ENCODE peak calls at places on chromosomes 5 and 9, in nine cellular contexts. One of them, this sample, is unnamed.

GRCh38 chr5:176543428-176544182 is 5.5 kb upstream of the CDHR2 start:
- DNase-seq in heart left ventricle: peak; percentile 87
- DNase-seq in mesothelial cell of epicardium: peak; percentile 71
- DNase-seq in astrocyte: no peak
- DNase-seq in psoas muscle: peak; percentile 87
- DNase-seq in sciatic nerve: peak; percentile 75
- DNase-seq in pons: no peak
- DNase-seq in globus pallidus: peak; percentile 59
- DNase-seq in H9: peak; percentile 73
- DNase-seq in this sample: no peak

GRCh38 chr5:123545506-123545905 is 33.5 kb downstream of the CSNK1G3 start:
- DNase-seq in heart left ventricle: no peak
- DNase-seq in mesothelial cell of epicardium: no peak
- DNase-seq in astrocyte: no peak
- DNase-seq in psoas muscle: no peak
- DNase-seq in sciatic nerve: no peak
- DNase-seq in pons: no peak
- DNase-seq in globus pallidus: no peak
- DNase-seq in H9: no peak
- DNase-seq in this sample: no peak

GRCh38 chr9:83281306-83282255 is 218.6 kb upstream of the RASEF start:
- DNase-seq in heart left ventricle: peak; percentile 57
- DNase-seq in mesothelial cell of epicardium: no peak
- DNase-seq in astrocyte: peak; percentile 76
- DNase-seq in psoas muscle: no peak
- DNase-seq in sciatic nerve: no peak
- DNase-seq in pons: peak; percentile 48
- DNase-seq in globus pallidus: peak; percentile 26
- DNase-seq in H9: no peak
- DNase-seq in this sample: no peak

GRCh38 chr9:100066539-100066938 is 32.3 kb downstream of the ERP44 start:
- DNase-seq in heart left ventricle: peak; percentile 32
- DNase-seq in mesothelial cell of epicardium: no peak
- DNase-seq in astrocyte: no peak
- DNase-seq in psoas muscle: no peak
- DNase-seq in sciatic nerve: no peak
- DNase-seq in pons: no peak
- DNase-seq in globus pallidus: peak; percentile 7
- DNase-seq in H9: no peak
- DNase-seq in this sample: no peak

GRCh38 chr9:94639045-94639995 is at the start of gene FBP1:
- DNase-seq in heart left ventricle: peak; percentile 56
- DNase-seq in mesothelial cell of epicardium: peak; percentile 44
- DNase-seq in astrocyte: no peak
- DNase-seq in psoas muscle: peak; percentile 72
- DNase-seq in sciatic nerve: peak; percentile 73
- DNase-seq in pons: peak; percentile 9
- DNase-seq in globus pallidus: no peak
- DNase-seq in H9: peak; percentile 61
- DNase-seq in this sample: no peak

GRCh38 chr5:140262839-140263238 is 40.1 kb downstream of the PFDN1 start:
- DNase-seq in heart left ventricle: no peak
- DNase-seq in mesothelial cell of epicardium: no peak
- DNase-seq in astrocyte: no peak
- DNase-seq in psoas muscle: no peak
- DNase-seq in sciatic nerve: no peak
- DNase-seq in pons: no peak
- DNase-seq in globus pallidus: no peak
- DNase-seq in H9: no peak
- DNase-seq in this sample: no peak

GRCh38 chr5:10689391-10690081 is 71.5 kb downstream of the DAP start:
- DNase-seq in heart left ventricle: no peak
- DNase-seq in mesothelial cell of epicardium: no peak
- DNase-seq in astrocyte: peak; percentile 53
- DNase-seq in psoas muscle: no peak
- DNase-seq in sciatic nerve: no peak
- DNase-seq in pons: no peak
- DNase-seq in globus pallidus: no peak
- DNase-seq in H9: peak; percentile 77
- DNase-seq in this sample: no peak

GRCh38 chr5:33736510-33736909 is 155.3 kb downstream of the ADAMTS12 start:
- DNase-seq in heart left ventricle: no peak
- DNase-seq in mesothelial cell of epicardium: no peak
- DNase-seq in astrocyte: peak; percentile 94
- DNase-seq in psoas muscle: no peak
- DNase-seq in sciatic nerve: no peak
- DNase-seq in pons: no peak
- DNase-seq in globus pallidus: no peak
- DNase-seq in H9: no peak
- DNase-seq in this sample: no peak

GRCh38 chr5:93320920-93321319 is 260.1 kb downstream of the NR2F1-AS1 start:
- DNase-seq in heart left ventricle: peak; percentile 32
- DNase-seq in mesothelial cell of epicardium: no peak
- DNase-seq in astrocyte: no peak
- DNase-seq in psoas muscle: no peak
- DNase-seq in sciatic nerve: no peak
- DNase-seq in pons: no peak
- DNase-seq in globus pallidus: no peak
- DNase-seq in H9: no peak
- DNase-seq in this sample: no peak

GRCh38 chr5:125277494-125278154 is 531.2 kb upstream of the ZNF608 start:
- DNase-seq in heart left ventricle: no peak
- DNase-seq in mesothelial cell of epicardium: no peak
- DNase-seq in astrocyte: peak; percentile 95
- DNase-seq in psoas muscle: no peak
- DNase-seq in sciatic nerve: no peak
- DNase-seq in pons: no peak
- DNase-seq in globus pallidus: no peak
- DNase-seq in H9: no peak
- DNase-seq in this sample: peak; percentile 72

GRCh38 chr5:131635755-131636479 is 888 bp upstream of the RAPGEF6 start:
- DNase-seq in heart left ventricle: no peak
- DNase-seq in mesothelial cell of epicardium: peak; percentile 67
- DNase-seq in astrocyte: no peak
- DNase-seq in psoas muscle: no peak
- DNase-seq in sciatic nerve: no peak
- DNase-seq in pons: no peak
- DNase-seq in globus pallidus: no peak
- DNase-seq in H9: no peak
- DNase-seq in this sample: no peak

GRCh38 chr9:87722393-87722792 is 3.5 kb upstream of the CTSL start:
- DNase-seq in heart left ventricle: peak; percentile 45
- DNase-seq in mesothelial cell of epicardium: no peak
- DNase-seq in astrocyte: no peak
- DNase-seq in psoas muscle: no peak
- DNase-seq in sciatic nerve: no peak
- DNase-seq in pons: peak; percentile 80
- DNase-seq in globus pallidus: peak; percentile 62
- DNase-seq in H9: no peak
- DNase-seq in this sample: no peak

GRCh38 chr5:108124591-108124990 is 257.3 kb downstream of the FBXL17 start:
- DNase-seq in heart left ventricle: no peak
- DNase-seq in mesothelial cell of epicardium: no peak
- DNase-seq in astrocyte: no peak
- DNase-seq in psoas muscle: no peak
- DNase-seq in sciatic nerve: no peak
- DNase-seq in pons: no peak
- DNase-seq in globus pallidus: no peak
- DNase-seq in H9: no peak
- DNase-seq in this sample: no peak

GRCh38 chr5:80837679-80838078 is 122.5 kb upstream of the RASGRF2 start:
- DNase-seq in heart left ventricle: no peak
- DNase-seq in mesothelial cell of epicardium: no peak
- DNase-seq in astrocyte: no peak
- DNase-seq in psoas muscle: no peak
- DNase-seq in sciatic nerve: no peak
- DNase-seq in pons: no peak
- DNase-seq in globus pallidus: no peak
- DNase-seq in H9: no peak
- DNase-seq in this sample: no peak

GRCh38 chr5:132076983-132077382 is 3.4 kb downstream of the CSF2 start:
- DNase-seq in heart left ventricle: no peak
- DNase-seq in mesothelial cell of epicardium: no peak
- DNase-seq in astrocyte: no peak
- DNase-seq in psoas muscle: peak; percentile 24
- DNase-seq in sciatic nerve: no peak
- DNase-seq in pons: no peak
- DNase-seq in globus pallidus: no peak
- DNase-seq in H9: no peak
- DNase-seq in this sample: no peak

GRCh38 chr9:127694890-127695735 is 11.7 kb upstream of the CFAP157 start:
- DNase-seq in heart left ventricle: no peak
- DNase-seq in mesothelial cell of epicardium: no peak
- DNase-seq in astrocyte: no peak
- DNase-seq in psoas muscle: no peak
- DNase-seq in sciatic nerve: no peak
- DNase-seq in pons: no peak
- DNase-seq in globus pallidus: no peak
- DNase-seq in H9: no peak
- DNase-seq in this sample: no peak

GRCh38 chr9:91098203-91098602 is 263.5 kb downstream of the AUH start:
- DNase-seq in heart left ventricle: no peak
- DNase-seq in mesothelial cell of epicardium: no peak
- DNase-seq in astrocyte: no peak
- DNase-seq in psoas muscle: no peak
- DNase-seq in sciatic nerve: no peak
- DNase-seq in pons: no peak
- DNase-seq in globus pallidus: no peak
- DNase-seq in H9: no peak
- DNase-seq in this sample: no peak

GRCh38 chr5:151155149-151155776 is 2.3 kb downstream of the ANXA6 start:
- DNase-seq in heart left ventricle: no peak
- DNase-seq in mesothelial cell of epicardium: no peak
- DNase-seq in astrocyte: no peak
- DNase-seq in psoas muscle: no peak
- DNase-seq in sciatic nerve: no peak
- DNase-seq in pons: no peak
- DNase-seq in globus pallidus: no peak
- DNase-seq in H9: no peak
- DNase-seq in this sample: no peak

GRCh38 chr5:137220523-137220927 is 278.6 kb downstream of the SPOCK1 start:
- DNase-seq in heart left ventricle: no peak
- DNase-seq in mesothelial cell of epicardium: no peak
- DNase-seq in astrocyte: peak; percentile 85
- DNase-seq in psoas muscle: no peak
- DNase-seq in sciatic nerve: no peak
- DNase-seq in pons: peak; percentile 75
- DNase-seq in globus pallidus: no peak
- DNase-seq in H9: peak; percentile 43
- DNase-seq in this sample: peak; percentile 76

GRCh38 chr5:180590543-180591248 is 603 bp downstream of the SCGB3A1 start:
- DNase-seq in heart left ventricle: no peak
- DNase-seq in mesothelial cell of epicardium: no peak
- DNase-seq in astrocyte: no peak
- DNase-seq in psoas muscle: no peak
- DNase-seq in sciatic nerve: peak; percentile 41
- DNase-seq in pons: no peak
- DNase-seq in globus pallidus: no peak
- DNase-seq in H9: no peak
- DNase-seq in this sample: no peak

GRCh38 chr5:172766287-172767104 is 4.5 kb downstream of the DUSP1 start:
- DNase-seq in heart left ventricle: peak; percentile 84
- DNase-seq in mesothelial cell of epicardium: no peak
- DNase-seq in astrocyte: peak; percentile 83
- DNase-seq in psoas muscle: peak; percentile 85
- DNase-seq in sciatic nerve: peak; percentile 83
- DNase-seq in pons: peak; percentile 91
- DNase-seq in globus pallidus: peak; percentile 84
- DNase-seq in H9: no peak
- DNase-seq in this sample: no peak

GRCh38 chr9:37575921-37576721 is at the start of gene FBXO10:
- DNase-seq in heart left ventricle: peak; percentile 86
- DNase-seq in mesothelial cell of epicardium: peak; percentile 82
- DNase-seq in astrocyte: peak; percentile 65
- DNase-seq in psoas muscle: peak; percentile 87
- DNase-seq in sciatic nerve: peak; percentile 79
- DNase-seq in pons: peak; percentile 42
- DNase-seq in globus pallidus: peak; percentile 71
- DNase-seq in H9: peak; percentile 88
- DNase-seq in this sample: no peak

GRCh38 chr5:43078956-43079355 is 38.8 kb upstream of the ANXA2R start:
- DNase-seq in heart left ventricle: no peak
- DNase-seq in mesothelial cell of epicardium: no peak
- DNase-seq in astrocyte: peak; percentile 82
- DNase-seq in psoas muscle: no peak
- DNase-seq in sciatic nerve: no peak
- DNase-seq in pons: no peak
- DNase-seq in globus pallidus: no peak
- DNase-seq in H9: no peak
- DNase-seq in this sample: no peak

GRCh38 chr5:72241346-72242003 is 78.6 kb downstream of the MRPS27 start:
- DNase-seq in heart left ventricle: no peak
- DNase-seq in mesothelial cell of epicardium: no peak
- DNase-seq in astrocyte: no peak
- DNase-seq in psoas muscle: no peak
- DNase-seq in sciatic nerve: no peak
- DNase-seq in pons: peak; percentile 98
- DNase-seq in globus pallidus: peak; percentile 94
- DNase-seq in H9: no peak
- DNase-seq in this sample: no peak

GRCh38 chr5:139251695-139252288 is 41.7 kb upstream of the MATR3 start:
- DNase-seq in heart left ventricle: no peak
- DNase-seq in mesothelial cell of epicardium: no peak
- DNase-seq in astrocyte: peak; percentile 45
- DNase-seq in psoas muscle: no peak
- DNase-seq in sciatic nerve: no peak
- DNase-seq in pons: no peak
- DNase-seq in globus pallidus: no peak
- DNase-seq in H9: no peak
- DNase-seq in this sample: no peak

GRCh38 chr5:180135128-180135955 is 63.8 kb upstream of the RNF130 start:
- DNase-seq in heart left ventricle: no peak
- DNase-seq in mesothelial cell of epicardium: peak; percentile 36
- DNase-seq in astrocyte: peak; percentile 81
- DNase-seq in psoas muscle: no peak
- DNase-seq in sciatic nerve: peak; percentile 61
- DNase-seq in pons: peak; percentile 58
- DNase-seq in globus pallidus: no peak
- DNase-seq in H9: no peak
- DNase-seq in this sample: peak; percentile 48

GRCh38 chr5:115179959-115180709 is 10.4 kb upstream of the TRIM36 start:
- DNase-seq in heart left ventricle: peak; percentile 32
- DNase-seq in mesothelial cell of epicardium: peak; percentile 53
- DNase-seq in astrocyte: peak; percentile 12
- DNase-seq in psoas muscle: peak; percentile 55
- DNase-seq in sciatic nerve: peak; percentile 63
- DNase-seq in pons: no peak
- DNase-seq in globus pallidus: no peak
- DNase-seq in H9: peak; percentile 77
- DNase-seq in this sample: no peak

GRCh38 chr9:106111039-106111740 is 416.8 kb downstream of the TMEM38B start:
- DNase-seq in heart left ventricle: no peak
- DNase-seq in mesothelial cell of epicardium: no peak
- DNase-seq in astrocyte: no peak
- DNase-seq in psoas muscle: no peak
- DNase-seq in sciatic nerve: no peak
- DNase-seq in pons: no peak
- DNase-seq in globus pallidus: no peak
- DNase-seq in H9: no peak
- DNase-seq in this sample: no peak

GRCh38 chr5:58172946-58173345 is 286.9 kb downstream of the PLK2 start:
- DNase-seq in heart left ventricle: no peak
- DNase-seq in mesothelial cell of epicardium: no peak
- DNase-seq in astrocyte: no peak
- DNase-seq in psoas muscle: no peak
- DNase-seq in sciatic nerve: no peak
- DNase-seq in pons: no peak
- DNase-seq in globus pallidus: no peak
- DNase-seq in H9: no peak
- DNase-seq in this sample: no peak

GRCh38 chr5:54115768-54116403 is 194.5 kb downstream of the ARL15 start:
- DNase-seq in heart left ventricle: no peak
- DNase-seq in mesothelial cell of epicardium: no peak
- DNase-seq in astrocyte: no peak
- DNase-seq in psoas muscle: no peak
- DNase-seq in sciatic nerve: no peak
- DNase-seq in pons: no peak
- DNase-seq in globus pallidus: no peak
- DNase-seq in H9: no peak
- DNase-seq in this sample: no peak

GRCh38 chr5:73312146-73312871 is 136.3 kb downstream of the FOXD1 start:
- DNase-seq in heart left ventricle: no peak
- DNase-seq in mesothelial cell of epicardium: no peak
- DNase-seq in astrocyte: peak; percentile 100
- DNase-seq in psoas muscle: no peak
- DNase-seq in sciatic nerve: peak; percentile 68
- DNase-seq in pons: no peak
- DNase-seq in globus pallidus: peak; percentile 8
- DNase-seq in H9: peak; percentile 57
- DNase-seq in this sample: no peak

This sample was measured in HCT116.